ENCODE peak calls at places on chromosome 13, in six cellular contexts. E is IMR-90, U is B cell, S is GM23338, I is kidney epithelial cell, O is cardiac muscle cell. V is an unnamed sample.

GRCh38 chr13:40440990-40441820 is 225.2 kb downstream of the FOXO1 start:
- DNase-seq in S (no peak), U (no peak), O (peak), I (no peak), E (no peak), V (no peak)

GRCh38 chr13:51838235-51838846 is 6.6 kb downstream of the TMEM272 start:
- DNase-seq in E (peak), O (peak), S (no peak), I (peak), U (no peak), V (no peak)

GRCh38 chr13:84655677-84656076 is 773.4 kb upstream of the SLITRK1 start:
- DNase-seq in U (no peak), E (peak), S (peak), O (peak), I (no peak), V (no peak)

GRCh38 chr13:111912453-111912866 is 154.5 kb upstream of the SOX1 start:
- DNase-seq in I (no peak), E (no peak), S (no peak), U (no peak), O (no peak), V (no peak)

GRCh38 chr13:97004096-97004876 is 10.0 kb upstream of the OXGR1 start:
- DNase-seq in U (no peak), I (no peak), S (no peak), E (peak), O (peak), V (no peak)

GRCh38 chr13:26300140-26300539 is 46.2 kb downstream of the CDK8 start:
- DNase-seq in S (no peak), E (peak), U (no peak), I (no peak), O (peak), V (no peak)

GRCh38 chr13:112454648-112455334 is 78.6 kb downstream of the SPACA7 start:
- DNase-seq in I (no peak), S (no peak), E (no peak), U (no peak), O (no peak), V (no peak)

GRCh38 chr13:98988782-98989181 is 10.9 kb upstream of the DOCK9 start:
- DNase-seq in O (no peak), U (no peak), S (no peak), I (no peak), E (no peak), V (no peak)

GRCh38 chr13:37476874-37477273 is 121.7 kb downstream of the POSTN start:
- DNase-seq in O (peak), S (no peak), I (no peak), U (no peak), E (peak), V (no peak)

GRCh38 chr13:76832258-76832988 is 53.8 kb downstream of the KCTD12 start:
- DNase-seq in E (no peak), O (no peak), S (no peak), U (no peak), I (no peak), V (no peak)

GRCh38 chr13:113932060-113932459 is 41.8 kb downstream of the C13orf46 start:
- DNase-seq in S (no peak), I (no peak), E (no peak), U (no peak), O (no peak), V (no peak)

GRCh38 chr13:114123876-114124275 is 8.5 kb downstream of the RASA3 start:
- DNase-seq in S (no peak), E (no peak), I (no peak), U (no peak), O (no peak), V (no peak)

GRCh38 chr13:20369886-20370361 is 137.8 kb upstream of the GJB6 start:
- DNase-seq in S (no peak), O (no peak), U (no peak), E (no peak), I (no peak), V (no peak)

GRCh38 chr13:76586842-76587241 is 299.4 kb downstream of the KCTD12 start:
- DNase-seq in U (no peak), I (no peak), E (no peak), O (no peak), S (no peak), V (no peak)

GRCh38 chr13:23432589-23432988 is 913 bp downstream of the SACS start:
- DNase-seq in E (peak), S (no peak), I (no peak), O (no peak), U (no peak), V (no peak)

GRCh38 chr13:43472980-43473379 is 313.8 kb downstream of the ENOX1 start:
- DNase-seq in O (no peak), S (no peak), E (no peak), U (no peak), I (no peak), V (no peak)

GRCh38 chr13:43348397-43348796 is 325.0 kb downstream of the DNAJC15 start:
- DNase-seq in O (no peak), I (peak), E (peak), S (no peak), U (no peak), V (no peak)

GRCh38 chr13:71460179-71460578 is 406.8 kb downstream of the DACH1 start:
- DNase-seq in U (no peak), O (peak), I (no peak), E (no peak), S (no peak), V (no peak)

GRCh38 chr13:95100525-95101121 is 200.6 kb downstream of the ABCC4 start:
- DNase-seq in S (no peak), U (no peak), I (peak), E (peak), O (no peak), V (no peak)

GRCh38 chr13:35485451-35485850 is 9.0 kb upstream of the MAB21L1 start:
- DNase-seq in O (no peak), S (no peak), I (no peak), E (no peak), U (no peak), V (no peak)

GRCh38 chr13:22505489-22505888 is 675.3 kb upstream of the SGCG start:
- DNase-seq in O (peak), S (no peak), I (no peak), E (no peak), U (no peak), V (no peak)

GRCh38 chr13:101757446-101758039 is 305.1 kb downstream of the ITGBL1 start:
- DNase-seq in I (no peak), O (peak), U (peak), S (peak), E (peak), V (no peak)

GRCh38 chr13:36879218-36879938 is 40.7 kb downstream of the SMAD9 start:
- DNase-seq in U (no peak), S (no peak), O (no peak), E (no peak), I (no peak), V (no peak)

GRCh38 chr13:104327217-104327616 is 1261.0 kb upstream of the SLC10A2 start:
- DNase-seq in U (no peak), S (no peak), O (peak), E (no peak), I (no peak), V (no peak)

GRCh38 chr13:113785051-113786010 is 26.3 kb downstream of the TMEM255B start:
- DNase-seq in E (peak), I (peak), S (no peak), U (no peak), O (peak), V (no peak)

GRCh38 chr13:46386996-46387851 is at the start of gene RUBCNL:
- DNase-seq in I (no peak), U (peak), S (peak), O (no peak), E (no peak), V (no peak)

GRCh38 chr13:21014666-21015170 is 46.7 kb downstream of the LATS2 start:
- DNase-seq in E (peak), U (no peak), I (peak), O (peak), S (no peak), V (no peak)

GRCh38 chr13:98570929-98571372 is 6.0 kb downstream of the STK24 start:
- DNase-seq in O (no peak), U (peak), E (no peak), S (no peak), I (peak), V (no peak)

GRCh38 chr13:41061914-41062837 is 867 bp downstream of the WBP4 start:
- DNase-seq in E (peak), O (peak), U (no peak), I (no peak), S (peak), V (no peak)

GRCh38 chr13:38755792-38756191 is 68.9 kb downstream of the FREM2 start:
- DNase-seq in I (no peak), O (no peak), U (no peak), E (no peak), S (no peak), V (no peak)

GRCh38 chr13:40348096-40348679 is 318.3 kb downstream of the FOXO1 start:
- DNase-seq in U (no peak), O (no peak), E (no peak), S (no peak), I (no peak), V (no peak)

GRCh38 chr13:110705826-110706569 is at the start of gene CARS2:
- DNase-seq in I (peak), E (peak), U (peak), S (peak), O (peak), V (peak)
- TF ChIP-seq CTCF in I (peak), E (peak), U (peak), S (peak), O (no peak), V (no peak)

GRCh38 chr13:66543780-66544179 is 686.4 kb downstream of the PCDH9 start:
- DNase-seq in S (peak), U (no peak), E (no peak), O (no peak), I (no peak), V (no peak)
- TF ChIP-seq CTCF in S (peak), U (no peak), E (no peak), O (no peak), I (no peak), V (no peak)

GRCh38 chr13:33677215-33677614 is 140.7 kb upstream of the RFC3 start:
- DNase-seq in O (no peak), I (no peak), S (no peak), U (no peak), E (no peak), V (no peak)

GRCh38 chr13:33676700-33677048 is 141.3 kb upstream of the RFC3 start:
- DNase-seq in O (peak), E (peak), S (peak), U (no peak), I (no peak), V (no peak)

GRCh38 chr13:33678906-33679657 is 138.9 kb upstream of the RFC3 start:
- DNase-seq in S (peak), I (peak), U (peak), E (peak), O (peak), V (no peak)

GRCh38 chr13:33678084-33678483 is 139.9 kb upstream of the RFC3 start:
- DNase-seq in O (no peak), E (no peak), U (no peak), S (peak), I (no peak), V (no peak)

GRCh38 chr13:33676045-33676699 is 141.8 kb upstream of the RFC3 start:
- DNase-seq in I (no peak), S (no peak), U (no peak), E (no peak), O (peak), V (no peak)
- TF ChIP-seq CTCF in I (no peak), S (no peak), U (no peak), E (no peak), O (no peak), V (no peak)

GRCh38 chr13:27309967-27310598 is 39.5 kb downstream of the RASL11A start:
- DNase-seq in E (peak), I (no peak), S (no peak), O (no peak), U (no peak), V (no peak)

GRCh38 chr13:27308941-27309340 is 38.3 kb downstream of the RASL11A start:
- DNase-seq in O (no peak), U (no peak), S (no peak), E (no peak), I (no peak), V (no peak)

GRCh38 chr13:27309401-27309958 is 38.9 kb downstream of the RASL11A start:
- DNase-seq in S (no peak), U (no peak), O (no peak), I (no peak), E (no peak), V (no peak)

GRCh38 chr13:27311518-27312208 is 41.0 kb downstream of the RASL11A start:
- DNase-seq in E (no peak), U (no peak), I (no peak), S (no peak), O (no peak), V (no peak)

GRCh38 chr13:27313742-27314141 is 43.1 kb downstream of the RASL11A start:
- DNase-seq in I (no peak), U (no peak), E (peak), S (no peak), O (no peak), V (no peak)
- TF ChIP-seq CTCF in I (no peak), U (no peak), E (no peak), S (no peak), O (no peak), V (no peak)

GRCh38 chr13:45021250-45021649 is 31.9 kb downstream of the GPALPP1 start:
- DNase-seq in O (no peak), I (no peak), S (no peak), U (no peak), E (peak), V (no peak)

DNA sequence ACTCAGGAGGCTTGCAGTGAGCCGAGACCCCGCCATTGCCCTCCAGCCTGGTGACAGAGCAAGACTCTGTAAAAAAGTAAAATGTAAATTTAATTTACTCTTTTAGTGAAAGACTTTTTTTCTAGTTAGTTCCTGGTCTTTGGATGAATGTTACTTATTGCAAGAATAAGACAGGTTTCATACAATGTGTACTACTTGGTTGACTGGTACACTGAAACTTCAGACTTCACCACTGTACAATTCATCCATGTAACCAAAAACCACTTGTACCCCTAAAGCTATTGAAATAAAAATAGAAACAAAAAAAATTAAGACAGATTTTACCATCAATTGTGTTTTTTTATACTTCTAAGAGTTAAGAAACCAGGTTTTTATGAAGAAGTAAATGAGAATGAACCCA is 35.5 kb downstream of the GPALPP1 start:
- DNase-seq in E (no peak), S (no peak), O (no peak), I (no peak), U (no peak), V (no peak)
- TF ChIP-seq CTCF in E (no peak), S (no peak), O (no peak), I (no peak), U (no peak), V (no peak)

DNA sequence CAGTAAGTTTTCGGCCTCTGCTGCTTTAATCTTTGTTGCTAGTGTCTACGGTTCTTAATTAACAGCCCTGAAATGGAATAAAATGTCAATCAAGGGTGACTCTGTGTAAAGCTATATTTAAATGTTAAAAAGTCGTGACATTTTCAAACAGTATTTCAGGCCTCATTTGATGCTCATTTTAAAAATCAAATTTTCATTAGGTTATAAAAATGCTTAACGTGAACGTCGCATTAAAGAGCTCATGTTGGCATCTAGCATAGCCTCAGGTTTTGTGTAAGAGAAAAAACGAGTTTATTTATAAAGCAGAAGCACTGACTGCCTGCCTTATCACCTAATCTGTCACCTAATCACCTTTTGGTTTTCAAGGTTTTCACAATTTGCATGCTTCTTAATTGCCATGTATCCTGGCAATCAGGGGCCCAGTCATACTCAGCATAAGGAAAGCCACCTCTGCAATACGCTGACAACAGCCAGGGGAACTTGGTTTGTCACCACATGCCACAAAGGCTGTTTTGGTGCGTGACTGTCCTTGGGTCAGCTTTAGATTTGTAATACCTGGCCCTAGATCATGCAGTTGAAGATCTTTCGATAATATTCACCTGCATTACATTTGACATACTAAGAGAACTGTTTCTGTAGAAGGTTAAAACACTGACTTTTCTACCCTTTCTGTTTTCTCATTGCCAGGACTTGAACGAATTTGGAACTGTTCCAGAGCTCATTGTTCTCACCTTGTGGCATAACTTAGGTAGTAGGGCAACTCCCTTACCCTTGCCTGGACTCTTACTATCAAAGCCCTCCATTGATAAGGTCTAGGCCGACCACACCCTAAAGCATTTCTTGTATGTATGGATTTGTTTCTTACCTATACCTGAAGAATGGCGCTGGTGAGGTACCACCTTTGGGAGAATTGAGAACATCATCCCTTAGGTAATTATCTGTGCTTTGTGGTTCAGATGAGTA is 112.5 kb downstream of the TEX26 start:
- DNase-seq in U (no peak), O (no peak), S (no peak), E (no peak), I (no peak), V (no peak)
- TF ChIP-seq CTCF in U (peak), O (no peak), S (no peak), E (no peak), I (no peak), V (peak)

DNA sequence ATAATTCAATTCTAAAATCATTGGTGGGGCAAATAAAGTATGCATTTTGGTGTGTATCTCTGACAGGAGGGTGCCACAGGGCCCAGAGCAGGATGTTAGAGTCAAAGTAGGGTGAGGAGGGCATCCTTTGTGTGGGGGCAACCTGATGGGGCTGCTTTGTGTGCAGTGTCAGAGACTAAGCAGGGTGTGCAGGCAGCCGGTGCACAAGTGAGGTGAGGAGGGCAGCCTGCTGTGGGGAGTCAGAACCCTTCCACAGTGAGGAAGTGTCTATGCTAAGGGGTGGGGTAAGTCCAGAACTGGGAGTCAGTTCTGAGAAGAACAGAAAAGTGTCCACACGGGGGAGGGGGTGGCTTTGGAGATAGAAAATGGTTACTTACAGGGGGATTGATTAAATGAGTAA is 40.7 kb downstream of the RB1 start:
- DNase-seq in S (no peak), U (no peak), I (no peak), E (no peak), O (no peak), V (no peak)
- TF ChIP-seq CTCF in S (no peak), U (no peak), I (no peak), E (no peak), O (no peak), V (no peak)

GRCh38 chr13:30256713-30257432 is 50.5 kb downstream of the KATNAL1 start:
- DNase-seq in E (no peak), I (no peak), U (no peak), S (peak), O (peak), V (no peak)
- TF ChIP-seq CTCF in E (no peak), I (peak), U (no peak), S (peak), O (no peak), V (no peak)

GRCh38 chr13:64471916-64472315 is 2758.2 kb downstream of the PCDH9 start:
- DNase-seq in U (no peak), S (peak), O (peak), E (peak), I (no peak), V (no peak)
- TF ChIP-seq CTCF in U (no peak), S (no peak), O (peak), E (peak), I (peak), V (no peak)

DNA sequence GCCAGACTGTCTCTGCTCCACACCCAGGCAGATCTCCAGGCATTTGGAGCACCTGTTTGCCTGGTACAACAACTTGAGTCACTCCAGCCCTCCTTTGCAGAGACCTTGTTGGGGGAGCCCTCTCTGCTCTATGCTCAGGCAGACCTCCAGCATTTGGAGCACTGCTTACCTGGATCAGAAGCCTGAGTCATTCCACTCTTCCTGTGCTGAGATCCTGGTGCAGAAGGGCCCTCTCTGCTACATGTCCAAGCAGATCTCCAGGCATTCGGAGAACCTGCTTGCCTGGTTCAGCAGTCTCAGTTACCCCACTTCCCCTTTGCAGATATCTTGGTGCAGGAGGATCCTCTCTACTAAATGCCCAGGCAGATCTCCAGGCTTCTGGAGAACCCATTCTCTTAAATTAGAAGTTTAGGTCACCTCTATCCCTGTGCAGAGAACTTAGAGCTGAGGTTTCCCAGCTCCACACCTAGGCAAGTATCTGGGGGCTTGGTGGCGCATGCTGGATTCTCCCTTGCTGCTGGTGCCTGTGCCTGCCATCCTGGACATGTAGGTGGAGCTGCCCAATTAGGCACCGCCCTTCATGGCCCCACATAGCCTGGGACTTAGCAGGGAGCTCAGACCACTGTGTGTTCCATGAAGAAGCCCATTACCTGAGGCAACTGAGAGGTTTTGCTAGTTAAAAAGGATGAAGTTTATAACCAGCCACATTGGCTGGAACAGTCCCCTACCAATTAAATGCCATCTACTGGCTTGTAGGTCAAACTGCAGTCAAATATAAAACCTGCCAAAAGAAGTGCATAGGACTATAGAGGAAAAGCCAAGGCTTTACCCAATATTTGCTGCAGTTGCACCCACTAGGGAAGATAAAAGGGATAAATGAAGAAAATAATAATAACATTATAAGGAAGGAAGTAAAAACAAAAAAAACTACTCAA is 97.6 kb upstream of the SLITRK6 start:
- DNase-seq in U (no peak), O (no peak), S (peak), I (no peak), E (peak), V (no peak)
- TF ChIP-seq CTCF in U (no peak), O (no peak), S (peak), I (peak), E (peak), V (no peak)

V was measured in natural killer cell.